ENCODE peak calls at places on chromosome 1, in eight cellular contexts. One of them, this sample, is unnamed. For H3K4me1, the result is how much of the 10 kb centered on the place peaks cover.

GRCh38 chr1:37174876-37175275 is 140.6 kb upstream of the GRIK3 start:
- DNase-seq in cardiac muscle cell: peak
- DNase-seq in neural progenitor cell: no peak
- DNase-seq in Panc1: no peak
- DNase-seq in colonic mucosa: no peak
- DNase-seq in PC-3: no peak
- DNase-seq in Peyer's patch: no peak
- DNase-seq in suprapubic skin: no peak
- DNase-seq in this sample: no peak

GRCh38 chr1:25619101-25619890 is 2.7 kb downstream of the MAN1C1 start:
- DNase-seq in cardiac muscle cell: peak
- DNase-seq in neural progenitor cell: peak
- DNase-seq in Panc1: no peak
- DNase-seq in colonic mucosa: peak
- DNase-seq in PC-3: peak
- DNase-seq in Peyer's patch: peak
- DNase-seq in suprapubic skin: no peak
- DNase-seq in this sample: peak

GRCh38 chr1:92790867-92791266 is 6.0 kb upstream of the EVI5 start:
- DNase-seq in cardiac muscle cell: no peak
- DNase-seq in neural progenitor cell: no peak
- DNase-seq in Panc1: no peak
- DNase-seq in colonic mucosa: no peak
- DNase-seq in PC-3: no peak
- DNase-seq in Peyer's patch: no peak
- DNase-seq in suprapubic skin: no peak
- DNase-seq in this sample: no peak

GRCh38 chr1:19688041-19688842 is 23.6 kb downstream of the HTR6 start:
- DNase-seq in cardiac muscle cell: no peak
- DNase-seq in neural progenitor cell: no peak
- DNase-seq in Panc1: no peak
- DNase-seq in colonic mucosa: no peak
- DNase-seq in PC-3: no peak
- DNase-seq in Peyer's patch: no peak
- DNase-seq in suprapubic skin: no peak
- DNase-seq in this sample: no peak

GRCh38 chr1:159055181-159055621 is 21.4 kb downstream of the AIM2 start:
- DNase-seq in cardiac muscle cell: no peak
- DNase-seq in neural progenitor cell: no peak
- DNase-seq in Panc1: no peak
- DNase-seq in colonic mucosa: no peak
- DNase-seq in PC-3: no peak
- DNase-seq in Peyer's patch: no peak
- DNase-seq in suprapubic skin: no peak
- DNase-seq in this sample: peak

GRCh38 chr1:112769611-112770010 is 54.5 kb upstream of the PPM1J start:
- DNase-seq in cardiac muscle cell: no peak
- DNase-seq in neural progenitor cell: no peak
- DNase-seq in Panc1: no peak
- DNase-seq in colonic mucosa: no peak
- DNase-seq in PC-3: no peak
- DNase-seq in Peyer's patch: no peak
- DNase-seq in suprapubic skin: no peak
- DNase-seq in this sample: no peak

GRCh38 chr1:47991187-47991586 is 6.0 kb downstream of the TRABD2B start:
- DNase-seq in cardiac muscle cell: peak
- DNase-seq in neural progenitor cell: no peak
- DNase-seq in Panc1: no peak
- DNase-seq in colonic mucosa: no peak
- DNase-seq in PC-3: peak
- DNase-seq in Peyer's patch: no peak
- DNase-seq in suprapubic skin: no peak
- DNase-seq in this sample: peak

GRCh38 chr1:201353186-201353940 is 24.1 kb downstream of the TNNT2 start:
- DNase-seq in cardiac muscle cell: no peak
- DNase-seq in neural progenitor cell: no peak
- DNase-seq in Panc1: no peak
- DNase-seq in colonic mucosa: peak
- DNase-seq in PC-3: no peak
- DNase-seq in Peyer's patch: no peak
- DNase-seq in suprapubic skin: no peak
- DNase-seq in this sample: no peak

GRCh38 chr1:34918609-34919561 is 10.6 kb downstream of the DLGAP3 start:
- DNase-seq in cardiac muscle cell: no peak
- DNase-seq in neural progenitor cell: peak
- DNase-seq in Panc1: no peak
- DNase-seq in colonic mucosa: no peak
- DNase-seq in PC-3: no peak
- DNase-seq in Peyer's patch: no peak
- DNase-seq in suprapubic skin: no peak
- DNase-seq in this sample: no peak

GRCh38 chr1:236916131-236916800 is 88.0 kb downstream of the MT1HL1 start:
- DNase-seq in cardiac muscle cell: no peak
- DNase-seq in neural progenitor cell: no peak
- DNase-seq in Panc1: no peak
- DNase-seq in colonic mucosa: no peak
- DNase-seq in PC-3: no peak
- DNase-seq in Peyer's patch: no peak
- DNase-seq in suprapubic skin: no peak
- DNase-seq in this sample: no peak

GRCh38 chr1:93615201-93616150 is 66.2 kb downstream of the BCAR3 start:
- DNase-seq in cardiac muscle cell: peak
- DNase-seq in neural progenitor cell: no peak
- DNase-seq in Panc1: no peak
- DNase-seq in colonic mucosa: peak
- DNase-seq in PC-3: peak
- DNase-seq in Peyer's patch: peak
- DNase-seq in suprapubic skin: no peak
- DNase-seq in this sample: peak

GRCh38 chr1:43285269-43285986 is at the start of gene C1orf210:
- DNase-seq in cardiac muscle cell: no peak
- DNase-seq in neural progenitor cell: peak
- DNase-seq in Panc1: no peak
- DNase-seq in colonic mucosa: peak
- DNase-seq in PC-3: peak
- DNase-seq in Peyer's patch: peak
- DNase-seq in suprapubic skin: no peak
- DNase-seq in this sample: no peak

GRCh38 chr1:12634696-12635202 is 9.1 kb upstream of the AADACL4 start:
- DNase-seq in cardiac muscle cell: no peak
- DNase-seq in neural progenitor cell: no peak
- DNase-seq in Panc1: no peak
- DNase-seq in colonic mucosa: no peak
- DNase-seq in PC-3: no peak
- DNase-seq in Peyer's patch: no peak
- DNase-seq in suprapubic skin: no peak
- DNase-seq in this sample: no peak

GRCh38 chr1:6601865-6602668 is 602 bp downstream of the KLHL21 start:
- DNase-seq in cardiac muscle cell: no peak
- DNase-seq in neural progenitor cell: peak
- DNase-seq in Panc1: no peak
- DNase-seq in colonic mucosa: peak
- DNase-seq in PC-3: peak
- DNase-seq in Peyer's patch: peak
- DNase-seq in suprapubic skin: no peak
- DNase-seq in this sample: no peak

GRCh38 chr1:101816262-101816661 is 180.5 kb downstream of the OLFM3 start:
- DNase-seq in cardiac muscle cell: no peak
- DNase-seq in neural progenitor cell: no peak
- DNase-seq in Panc1: no peak
- DNase-seq in colonic mucosa: no peak
- DNase-seq in PC-3: no peak
- DNase-seq in Peyer's patch: no peak
- DNase-seq in suprapubic skin: no peak
- DNase-seq in this sample: peak

GRCh38 chr1:161930064-161930463 is 93.6 kb downstream of the OLFML2B start:
- DNase-seq in cardiac muscle cell: peak
- DNase-seq in neural progenitor cell: no peak
- DNase-seq in Panc1: no peak
- DNase-seq in colonic mucosa: no peak
- DNase-seq in PC-3: no peak
- DNase-seq in Peyer's patch: no peak
- DNase-seq in suprapubic skin: no peak
- DNase-seq in this sample: no peak

GRCh38 chr1:22957066-22957465 is 15.6 kb downstream of the LACTBL1 start:
- DNase-seq in cardiac muscle cell: no peak
- DNase-seq in neural progenitor cell: no peak
- DNase-seq in Panc1: no peak
- DNase-seq in colonic mucosa: no peak
- DNase-seq in PC-3: no peak
- DNase-seq in Peyer's patch: no peak
- DNase-seq in suprapubic skin: no peak
- DNase-seq in this sample: no peak

GRCh38 chr1:181148636-181149035 is 60.1 kb downstream of the IER5 start:
- DNase-seq in cardiac muscle cell: no peak
- DNase-seq in neural progenitor cell: no peak
- DNase-seq in Panc1: no peak
- DNase-seq in colonic mucosa: no peak
- DNase-seq in PC-3: no peak
- DNase-seq in Peyer's patch: no peak
- DNase-seq in suprapubic skin: peak
- DNase-seq in this sample: no peak

GRCh38 chr1:35454616-35455015 is 102.6 kb downstream of the KIAA0319L start:
- DNase-seq in cardiac muscle cell: peak
- DNase-seq in neural progenitor cell: no peak
- DNase-seq in Panc1: no peak
- DNase-seq in colonic mucosa: no peak
- DNase-seq in PC-3: peak
- DNase-seq in Peyer's patch: no peak
- DNase-seq in suprapubic skin: no peak
- DNase-seq in this sample: no peak

GRCh38 chr1:212157252-212157651 is 121.7 kb downstream of the DTL start:
- DNase-seq in cardiac muscle cell: no peak
- DNase-seq in neural progenitor cell: no peak
- DNase-seq in Panc1: no peak
- DNase-seq in colonic mucosa: no peak
- DNase-seq in PC-3: peak
- DNase-seq in Peyer's patch: peak
- DNase-seq in suprapubic skin: no peak
- DNase-seq in this sample: no peak

GRCh38 chr1:201882665-201883132 is 6.0 kb upstream of the SHISA4 start:
- DNase-seq in cardiac muscle cell: peak
- DNase-seq in neural progenitor cell: no peak
- DNase-seq in Panc1: peak
- DNase-seq in colonic mucosa: no peak
- DNase-seq in PC-3: peak
- DNase-seq in Peyer's patch: peak
- DNase-seq in suprapubic skin: no peak
- DNase-seq in this sample: peak

GRCh38 chr1:23567996-23568607 is 8.8 kb upstream of the ID3 start:
- DNase-seq in cardiac muscle cell: no peak
- DNase-seq in neural progenitor cell: peak
- DNase-seq in Panc1: no peak
- DNase-seq in colonic mucosa: no peak
- DNase-seq in PC-3: no peak
- DNase-seq in Peyer's patch: no peak
- DNase-seq in suprapubic skin: no peak
- DNase-seq in this sample: no peak

GRCh38 chr1:162997499-162998285 is 71.5 kb upstream of the RGS4 start:
- DNase-seq in cardiac muscle cell: no peak
- DNase-seq in neural progenitor cell: no peak
- DNase-seq in Panc1: no peak
- DNase-seq in colonic mucosa: no peak
- DNase-seq in PC-3: no peak
- DNase-seq in Peyer's patch: no peak
- DNase-seq in suprapubic skin: no peak
- DNase-seq in this sample: no peak

GRCh38 chr1:148307583-148308185 is 155.6 kb upstream of the NBPF11 start:
- DNase-seq in cardiac muscle cell: no peak
- DNase-seq in neural progenitor cell: no peak
- DNase-seq in Panc1: no peak
- DNase-seq in colonic mucosa: no peak
- DNase-seq in PC-3: no peak
- DNase-seq in Peyer's patch: peak
- DNase-seq in suprapubic skin: no peak
- DNase-seq in this sample: no peak
- H3K4me1 ChIP-seq in cardiac muscle cell: under half
- H3K4me1 ChIP-seq in neural progenitor cell: under half
- H3K4me1 ChIP-seq in Panc1: under half
- H3K4me1 ChIP-seq in colonic mucosa: under half
- H3K4me1 ChIP-seq in PC-3: under half
- H3K4me1 ChIP-seq in Peyer's patch: under half
- H3K4me1 ChIP-seq in suprapubic skin: under half
- H3K4me1 ChIP-seq in this sample: under half

GRCh38 chr1:184563308-184563707 is 176.5 kb downstream of the C1orf21 start:
- DNase-seq in cardiac muscle cell: peak
- DNase-seq in neural progenitor cell: no peak
- DNase-seq in Panc1: no peak
- DNase-seq in colonic mucosa: no peak
- DNase-seq in PC-3: peak
- DNase-seq in Peyer's patch: no peak
- DNase-seq in suprapubic skin: no peak
- DNase-seq in this sample: peak
- TF ChIP-seq CTCF in cardiac muscle cell: peak
- TF ChIP-seq CTCF in neural progenitor cell: peak
- TF ChIP-seq CTCF in Panc1: peak
- TF ChIP-seq CTCF in colonic mucosa: peak
- TF ChIP-seq CTCF in PC-3: peak
- TF ChIP-seq CTCF in Peyer's patch: peak
- TF ChIP-seq CTCF in suprapubic skin: no peak
- TF ChIP-seq CTCF in this sample: peak

DNA sequence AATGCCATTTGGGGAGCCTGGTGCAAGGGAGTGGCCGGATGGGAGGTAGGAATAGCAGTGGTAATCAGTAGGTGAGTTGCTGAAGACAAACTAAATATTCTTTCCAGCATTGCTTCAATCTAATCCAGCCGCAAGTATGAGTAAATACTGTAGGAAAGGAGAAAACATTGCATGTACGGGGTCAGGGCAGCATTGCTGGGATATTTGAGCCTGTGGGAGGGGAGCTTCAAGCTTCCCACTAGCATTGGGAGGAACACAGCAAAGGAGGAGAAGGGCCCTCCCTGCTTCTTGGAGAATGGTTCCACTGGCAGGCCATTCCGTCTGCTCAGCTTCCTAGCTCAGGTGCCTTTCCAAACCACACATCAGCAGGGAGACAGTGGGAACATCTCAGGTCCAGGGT is 15.2 kb downstream of the CAPN2 start:
- DNase-seq in cardiac muscle cell: peak
- DNase-seq in neural progenitor cell: no peak
- DNase-seq in Panc1: no peak
- DNase-seq in colonic mucosa: no peak
- DNase-seq in PC-3: no peak
- DNase-seq in Peyer's patch: no peak
- DNase-seq in suprapubic skin: no peak
- DNase-seq in this sample: no peak
- H3K4me1 ChIP-seq in cardiac muscle cell: under half
- H3K4me1 ChIP-seq in neural progenitor cell: under half
- H3K4me1 ChIP-seq in Panc1: under half
- H3K4me1 ChIP-seq in colonic mucosa: under half
- H3K4me1 ChIP-seq in PC-3: half or more
- H3K4me1 ChIP-seq in Peyer's patch: under half
- H3K4me1 ChIP-seq in suprapubic skin: under half
- H3K4me1 ChIP-seq in this sample: half or more

DNA sequence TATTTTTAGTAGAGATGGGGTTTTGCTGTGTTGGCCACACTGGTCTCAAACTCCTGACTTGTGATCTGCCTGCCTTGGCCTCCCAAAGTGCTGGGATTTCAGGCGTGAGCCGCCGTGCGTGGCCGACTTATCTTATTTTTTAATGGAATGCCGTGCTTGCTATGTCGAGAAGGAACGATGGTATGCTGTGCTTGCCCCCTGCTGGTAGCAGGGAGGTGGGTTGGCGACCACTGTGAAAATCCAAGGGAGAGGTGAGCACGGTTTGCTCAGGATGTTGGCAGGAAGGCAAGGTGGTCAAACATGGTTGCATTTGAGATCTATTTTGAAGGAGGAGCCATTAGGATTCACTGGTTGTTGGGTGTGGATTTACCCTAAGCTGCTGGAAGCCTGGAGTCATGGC is 45.8 kb upstream of the RCC2 start:
- DNase-seq in cardiac muscle cell: peak
- DNase-seq in neural progenitor cell: peak
- DNase-seq in Panc1: no peak
- DNase-seq in colonic mucosa: no peak
- DNase-seq in PC-3: peak
- DNase-seq in Peyer's patch: no peak
- DNase-seq in suprapubic skin: no peak
- DNase-seq in this sample: peak
- TF ChIP-seq CTCF in cardiac muscle cell: peak
- TF ChIP-seq CTCF in neural progenitor cell: peak
- TF ChIP-seq CTCF in Panc1: peak
- TF ChIP-seq CTCF in colonic mucosa: no peak
- TF ChIP-seq CTCF in PC-3: peak
- TF ChIP-seq CTCF in Peyer's patch: peak
- TF ChIP-seq CTCF in suprapubic skin: no peak
- TF ChIP-seq CTCF in this sample: peak

This sample was measured in A673.